ENCODE peak calls at places on chromosomes 7 and 10, in four cellular contexts. E is foreskin fibroblast; B is cardiac fibroblast; D is stimulated activated CD4-positive, alpha-beta T cell treated with anti-CD3 and anti-CD28 coated beads, Interleukin-12 subunit alpha, Interleukin-12 subunit beta, amount 100 ng/mL, for 48 hours. O is an unnamed sample.

GRCh38 chr7:101620991-101621390 is 8.1 kb downstream of the MYL10 start:
- DNase-seq in E (no peak), B (no peak), D (no peak), O (no peak)

GRCh38 chr10:30434273-30435067 is 486 bp downstream of the MAP3K8 start:
- DNase-seq in E (peak), B (peak), D (peak), O (no peak)

GRCh38 chr10:7040681-7041080 is 370.2 kb downstream of the SFMBT2 start:
- DNase-seq in E (no peak), B (no peak), D (no peak), O (no peak)

GRCh38 chr7:1883031-1883761 is 213.1 kb downstream of the ELFN1 start:
- DNase-seq in E (peak), B (peak), D (no peak), O (peak)

GRCh38 chr7:99607548-99607947 is 9.2 kb upstream of the ZSCAN25 start:
- DNase-seq in E (no peak), B (no peak), D (no peak), O (no peak)

GRCh38 chr10:116654816-116655215 is 34.1 kb downstream of the PNLIPRP2 start:
- DNase-seq in E (no peak), B (no peak), D (no peak), O (no peak)

GRCh38 chr10:103281753-103282152 is 4.8 kb downstream of the INA start:
- DNase-seq in E (peak), B (peak), D (no peak), O (no peak)

GRCh38 chr7:98240961-98241673 is 10.9 kb downstream of the TECPR1 start:
- DNase-seq in E (peak), B (peak), D (no peak), O (no peak)

GRCh38 chr7:142104550-142105527 is 6.7 kb upstream of the MGAM2 start:
- DNase-seq in E (no peak), B (no peak), D (no peak), O (no peak)

GRCh38 chr7:117728858-117729257 is 144.4 kb downstream of the CTTNBP2 start:
- DNase-seq in E (no peak), B (no peak), D (no peak), O (no peak)

GRCh38 chr7:82965088-82966036 is 197.3 kb downstream of the PCLO start:
- DNase-seq in E (no peak), B (no peak), D (no peak), O (no peak)

GRCh38 chr7:26658698-26659084 is 205.7 kb downstream of the SKAP2 start:
- DNase-seq in E (no peak), B (no peak), D (no peak), O (no peak)

GRCh38 chr7:14016950-14017349 is 27.5 kb upstream of the ETV1 start:
- DNase-seq in E (peak), B (no peak), D (no peak), O (no peak)

GRCh38 chr7:15618275-15618674 is 56.5 kb upstream of the AGMO start:
- DNase-seq in E (no peak), B (no peak), D (no peak), O (no peak)

GRCh38 chr7:73683916-73684693 is 708 bp downstream of the BUD23 start:
- DNase-seq in E (no peak), B (no peak), D (no peak), O (no peak)

GRCh38 chr7:1552200-1552599 is 3.8 kb downstream of the TMEM184A start:
- DNase-seq in E (no peak), B (no peak), D (no peak), O (no peak)

GRCh38 chr10:121185816-121186215 is 334.7 kb downstream of the WDR11 start:
- DNase-seq in E (no peak), B (no peak), D (no peak), O (no peak)

GRCh38 chr10:98270786-98271185 is 2.8 kb upstream of the LOXL4 start:
- DNase-seq in E (peak), B (no peak), D (no peak), O (no peak)

GRCh38 chr7:139441961-139442360 is 41.5 kb downstream of the KLRG2 start:
- DNase-seq in E (no peak), B (no peak), D (no peak), O (no peak)

GRCh38 chr10:22479419-22479818 is 134.1 kb downstream of the SPAG6 start:
- DNase-seq in E (peak), B (no peak), D (no peak), O (no peak)

GRCh38 chr10:30980951-30981616 is 50.6 kb downstream of the ZNF438 start:
- DNase-seq in E (peak), B (peak), D (no peak), O (no peak)

GRCh38 chr7:134878731-134879295 is 99.4 kb downstream of the CALD1 start:
- DNase-seq in E (no peak), B (no peak), D (no peak), O (no peak)

GRCh38 chr7:152158801-152159587 is 133.5 kb downstream of the GALNT11 start:
- DNase-seq in E (no peak), B (no peak), D (no peak), O (no peak)

GRCh38 chr7:51108134-51108533 is 208.5 kb downstream of the COBL start:
- DNase-seq in E (no peak), B (no peak), D (no peak), O (no peak)

GRCh38 chr10:30725661-30726060 is 96.1 kb upstream of the LYZL2 start:
- DNase-seq in E (no peak), B (no peak), D (no peak), O (no peak)

GRCh38 chr7:46230298-46231295 is 309.5 kb upstream of the IGFBP3 start:
- DNase-seq in E (no peak), B (no peak), D (no peak), O (no peak)

GRCh38 chr10:96369890-96370574 is 11.2 kb upstream of the OPALIN start:
- DNase-seq in E (no peak), B (no peak), D (no peak), O (no peak)

GRCh38 chr10:20598590-20598989 is 298.5 kb downstream of the NEBL start:
- DNase-seq in E (peak), B (peak), D (no peak), O (no peak)

GRCh38 chr10:26728957-26729356 is 31.5 kb downstream of the PDSS1 start:
- DNase-seq in E (no peak), B (no peak), D (no peak), O (no peak)

GRCh38 chr10:69684020-69684980 is 54.3 kb downstream of the FAM241B start:
- DNase-seq in E (no peak), B (peak), D (no peak), O (no peak)

GRCh38 chr7:68176974-68177373 is 1180.3 kb downstream of the TYW1 start:
- DNase-seq in E (no peak), B (peak), D (no peak), O (peak)

GRCh38 chr10:88186335-88186734 is 322.9 kb downstream of the PTEN start:
- DNase-seq in E (peak), B (peak), D (no peak), O (no peak)

GRCh38 chr7:105002-105401 is 87.4 kb upstream of the FAM20C start:
- DNase-seq in E (no peak), B (no peak), D (no peak), O (no peak)

GRCh38 chr7:100827330-100828226 is at the start of gene EPHB4:
- DNase-seq in E (peak), B (peak), D (no peak), O (peak)

GRCh38 chr10:28849821-28850220 is 172.5 kb downstream of the BAMBI start:
- DNase-seq in E (no peak), B (no peak), D (no peak), O (peak)